ENCODE peak calls at places on chromosomes 11 and 22, in seven cellular contexts. P is heart left ventricle, E is substantia nigra, A is endothelial cell of umbilical vein, Q is epithelial cell of prostate, I is body of pancreas, O is psoas muscle. X is an unnamed sample.

GRCh38 chr11:123103326-123103980 is 41.5 kb upstream of the HSPA8 start:
- DNase-seq in P (peak; percentile 75), E (peak; percentile 16), A (peak; percentile 75), Q (no peak), I (peak; percentile 36), O (peak; percentile 20), X (peak; percentile 51)

GRCh38 chr11:4704790-4705334 is 278 bp downstream of the MMP26 start:
- DNase-seq in P (no peak), E (no peak), A (no peak), Q (no peak), I (no peak), O (no peak), X (no peak)

GRCh38 chr11:8168485-8169257 is at the start of gene RIC3:
- DNase-seq in P (peak; percentile 32), E (peak; percentile 40), A (no peak), Q (no peak), I (peak; percentile 57), O (peak; percentile 45), X (no peak)

GRCh38 chr11:8346157-8346755 is 82.6 kb upstream of the LMO1 start:
- DNase-seq in P (no peak), E (no peak), A (no peak), Q (no peak), I (no peak), O (no peak), X (no peak)

GRCh38 chr11:124199702-124200101 is 16.6 kb downstream of the OR10D3 start:
- DNase-seq in P (no peak), E (no peak), A (no peak), Q (peak; percentile 5), I (no peak), O (no peak), X (no peak)

GRCh38 chr11:2536440-2536989 is 91.7 kb downstream of the KCNQ1 start:
- DNase-seq in P (no peak), E (no peak), A (no peak), Q (no peak), I (peak; percentile 8), O (peak; percentile 6), X (no peak)

GRCh38 chr11:14583252-14584105 is 60.1 kb upstream of the PDE3B start:
- DNase-seq in P (peak; percentile 12), E (no peak), A (no peak), Q (no peak), I (peak; percentile 41), O (no peak), X (no peak)

GRCh38 chr11:82874646-82875523 is 25.3 kb downstream of the PRCP start:
- DNase-seq in P (no peak), E (no peak), A (no peak), Q (no peak), I (no peak), O (no peak), X (no peak)

GRCh38 chr22:50274311-50274710 is 4.1 kb upstream of the MAPK11 start:
- DNase-seq in P (peak; percentile 54), E (peak; percentile 41), A (peak; percentile 30), Q (no peak), I (peak; percentile 73), O (peak; percentile 55), X (no peak)

GRCh38 chr11:66568124-66568916 is at the start of gene CTSF:
- DNase-seq in P (peak; percentile 87), E (peak; percentile 82), A (peak; percentile 85), Q (peak; percentile 22), I (peak; percentile 91), O (peak; percentile 89), X (peak; percentile 88)
- H3K27ac ChIP-seq in P (peak within 1 kb of the TSS; percentile 71), E (peak within 1 kb of the TSS; percentile 80), A (no peak within 1 kb of the TSS), Q (no peak within 1 kb of the TSS), I (no peak within 1 kb of the TSS), O (peak within 1 kb of the TSS; percentile 65), X (peak within 1 kb of the TSS; percentile 57)

GRCh38 chr11:47109051-47109791 is 67.5 kb downstream of the ARFGAP2 start:
- DNase-seq in P (no peak), E (no peak), A (no peak), Q (no peak), I (no peak), O (no peak), X (no peak)
- H3K27ac ChIP-seq in P (no peak overlapping the region), E (peak overlapping the region; percentile 83), A (no peak overlapping the region), Q (no peak overlapping the region), I (no peak overlapping the region), O (no peak overlapping the region), X (no peak overlapping the region)

GRCh38 chr22:46322711-46323110 is 12.8 kb upstream of the TRMU start:
- DNase-seq in P (no peak), E (no peak), A (no peak), Q (no peak), I (no peak), O (no peak), X (no peak)

GRCh38 chr22:46320166-46320710 is 15.3 kb upstream of the TRMU start:
- DNase-seq in P (no peak), E (no peak), A (no peak), Q (no peak), I (no peak), O (no peak), X (no peak)

GRCh38 chr22:46323126-46323525 is 12.4 kb upstream of the TRMU start:
- DNase-seq in P (no peak), E (no peak), A (no peak), Q (no peak), I (no peak), O (no peak), X (no peak)

GRCh38 chr22:46320716-46321386 is 14.7 kb upstream of the TRMU start:
- DNase-seq in P (no peak), E (no peak), A (no peak), Q (no peak), I (no peak), O (no peak), X (no peak)

DNA sequence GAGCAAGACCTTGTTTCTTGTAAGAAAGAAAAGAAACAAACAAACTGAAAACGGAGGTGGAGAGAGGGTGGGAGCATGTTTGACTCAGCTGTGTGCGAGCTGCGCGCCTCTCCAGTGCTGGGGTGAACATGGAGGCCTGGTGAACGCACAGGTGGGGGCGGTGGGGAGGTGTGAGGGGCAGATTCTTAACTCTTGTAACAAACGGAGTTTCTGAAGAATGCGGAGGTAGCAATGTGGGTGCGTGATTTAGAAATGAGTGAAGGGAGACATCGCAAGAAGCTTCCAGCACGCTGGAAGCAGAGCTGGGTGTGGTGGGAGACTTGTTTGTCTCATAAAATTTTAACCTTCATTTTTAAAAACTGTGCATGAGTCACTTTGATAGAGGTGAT is 14.1 kb upstream of the TRMU start:
- DNase-seq in P (no peak), E (no peak), A (no peak), Q (no peak), I (no peak), O (no peak), X (no peak)
- H3K27ac ChIP-seq in P (no peak overlapping the region), E (no peak overlapping the region), A (no peak overlapping the region), Q (no peak overlapping the region), I (no peak overlapping the region), O (no peak overlapping the region), X (no peak overlapping the region)

DNA sequence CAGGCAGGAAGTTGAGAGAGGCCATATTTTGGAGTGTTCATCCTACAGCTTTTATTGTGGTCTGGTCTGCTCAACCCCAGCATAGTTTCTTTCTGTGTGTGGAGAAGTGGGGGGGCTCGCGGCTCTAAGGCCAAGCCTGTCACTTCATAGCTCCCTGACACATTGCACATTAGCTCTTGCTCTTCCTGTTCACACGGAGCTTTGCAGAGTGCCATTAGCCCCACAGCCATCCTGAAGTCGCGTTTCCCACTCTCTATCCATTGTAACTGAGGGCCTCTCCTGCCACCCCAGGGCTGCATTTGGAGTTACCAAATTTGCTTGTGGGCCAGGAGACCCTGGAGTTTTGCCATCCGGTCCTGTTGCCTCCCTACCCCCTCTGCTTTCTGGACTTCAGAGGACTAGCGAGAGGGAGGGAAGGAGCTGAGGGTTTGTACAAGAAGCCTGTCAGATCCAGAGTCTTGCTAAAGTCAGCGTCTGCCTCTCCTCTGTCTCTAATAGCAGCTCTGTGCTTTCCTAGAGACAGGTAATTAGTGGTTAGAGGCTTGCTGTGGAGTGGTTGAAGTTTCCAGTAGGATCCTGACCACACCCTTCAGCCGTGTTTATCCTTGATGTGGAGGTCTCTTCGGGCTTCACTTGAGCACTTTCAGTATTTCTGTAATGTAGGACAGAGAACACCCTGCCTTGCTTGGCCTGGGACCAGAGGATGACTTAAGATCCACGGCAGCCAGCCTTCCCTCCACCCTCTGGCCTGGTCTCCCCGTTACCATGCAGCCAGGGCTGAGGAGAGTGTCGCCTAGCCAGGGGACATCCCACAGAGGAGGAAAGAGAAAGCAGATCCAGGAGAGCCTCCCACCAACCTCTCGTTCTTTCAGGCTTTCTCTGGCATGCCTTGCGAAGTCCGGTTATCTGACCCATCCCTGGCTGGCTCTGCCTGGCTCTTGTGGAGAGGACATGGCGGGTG is 14.1 kb downstream of the DCPS start:
- DNase-seq in P (peak; percentile 79), E (peak; percentile 15), A (no peak), Q (no peak), I (peak; percentile 37), O (peak; percentile 78), X (peak; percentile 58)
- H3K27ac ChIP-seq in P (peak overlapping the region; percentile 82), E (peak overlapping the region; percentile 19), A (no peak overlapping the region), Q (peak overlapping the region; percentile 85), I (no peak overlapping the region), O (peak overlapping the region; percentile 77), X (peak overlapping the region; percentile 93)

GRCh38 chr11:62689421-62690183 is at the start of gene LRRN4CL:
- DNase-seq in P (peak; percentile 78), E (no peak), A (no peak), Q (no peak), I (peak; percentile 59), O (peak; percentile 90), X (peak; percentile 53)
- H3K27ac ChIP-seq in P (peak within 1 kb of the TSS; percentile 69), E (no peak within 1 kb of the TSS), A (no peak within 1 kb of the TSS), Q (no peak within 1 kb of the TSS), I (no peak within 1 kb of the TSS), O (peak within 1 kb of the TSS; percentile 53), X (peak within 1 kb of the TSS; percentile 43)

DNA sequence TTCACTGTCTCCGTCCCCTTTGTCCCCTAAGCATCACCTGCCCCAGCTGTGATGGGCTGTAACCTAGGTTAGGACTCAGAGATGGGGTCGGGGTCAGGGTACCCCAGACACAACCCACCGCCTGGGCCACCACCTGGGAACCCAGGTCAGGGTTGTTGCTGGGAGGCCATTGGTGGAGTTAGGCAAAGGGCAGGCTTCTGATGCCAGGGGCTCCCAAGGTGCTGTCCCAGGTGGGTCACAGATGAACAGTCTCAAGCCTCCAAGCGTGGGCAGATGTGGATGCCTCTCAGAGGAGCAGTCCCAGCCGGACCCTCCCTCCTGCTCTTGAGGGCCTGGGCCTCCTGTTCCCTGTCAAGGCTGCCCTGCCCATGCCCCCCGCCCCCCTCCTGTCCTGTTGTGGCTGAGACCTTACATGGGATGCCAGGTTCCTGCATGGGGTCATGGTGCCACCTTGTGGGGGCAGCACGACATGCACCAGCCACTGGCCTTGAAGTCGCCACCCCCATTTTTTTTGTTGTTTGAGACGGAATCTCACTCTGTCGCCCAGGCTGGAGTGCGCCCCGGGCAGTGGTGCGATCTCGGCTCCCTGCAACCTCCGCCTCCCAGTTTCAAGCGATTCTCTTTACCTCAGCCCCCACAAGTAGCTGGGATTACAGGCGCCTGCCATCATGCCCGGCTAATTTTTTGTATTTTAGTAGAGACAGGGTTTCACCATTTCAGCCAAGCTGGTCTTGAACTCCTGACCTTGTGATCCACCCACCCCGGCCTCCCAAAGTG is 12.1 kb downstream of the GATD1 start:
- DNase-seq in P (no peak), E (peak; percentile 43), A (peak; percentile 53), Q (no peak), I (peak; percentile 69), O (peak; percentile 57), X (peak; percentile 50)
- H3K27ac ChIP-seq in P (no peak overlapping the region), E (peak overlapping the region; percentile 26), A (no peak overlapping the region), Q (peak overlapping the region; percentile 27), I (no peak overlapping the region), O (no peak overlapping the region), X (peak overlapping the region; percentile 19)

DNA sequence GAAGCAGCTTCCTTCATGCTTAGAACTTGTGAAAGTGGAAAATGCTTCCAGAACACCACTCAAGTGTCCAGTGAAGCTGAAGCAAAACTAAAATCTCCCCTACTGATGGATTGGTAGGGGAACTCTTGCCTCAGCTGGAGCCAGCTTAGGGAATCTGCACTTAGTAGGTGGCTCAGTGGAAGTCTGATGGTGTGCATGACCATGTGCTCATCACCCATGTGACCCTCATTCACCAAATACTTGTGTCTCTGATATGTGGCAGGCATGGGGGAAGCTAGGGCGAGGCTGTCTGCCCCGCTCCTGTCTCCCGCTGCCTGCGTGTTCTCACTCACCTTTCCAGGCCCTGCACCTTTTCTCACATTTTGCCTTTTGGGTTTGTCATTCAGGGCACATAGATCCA is 7.2 kb downstream of the TEAD1 start:
- DNase-seq in P (no peak), E (no peak), A (no peak), Q (no peak), I (no peak), O (no peak), X (no peak)
- H3K27ac ChIP-seq in P (no peak overlapping the region), E (no peak overlapping the region), A (no peak overlapping the region), Q (no peak overlapping the region), I (no peak overlapping the region), O (peak overlapping the region; percentile 96), X (peak overlapping the region; percentile 78)